ENCODE peak calls at places on chromosomes 11 and 22, in five cellular contexts. E is H1, L is GM12891, X is SK-N-SH, O is HepG2. J is an unnamed sample.

GRCh38 chr11:363948-364761 is 5.1 kb upstream of the B4GALNT4 start:
- DNase-seq in E (peak; percentile 89), X (peak; percentile 85), O (peak; percentile 62), L (peak; percentile 60), J (peak; percentile 71)

GRCh38 chr11:10663365-10663764 is 30.2 kb downstream of the IRAG1 start:
- DNase-seq in L (no peak), E (no peak), O (no peak), X (no peak), J (no peak)

GRCh38 chr11:110296226-110297081 is at the start of gene RDX:
- DNase-seq in E (peak; percentile 84), X (peak; percentile 97), O (peak; percentile 52), L (peak; percentile 89), J (peak; percentile 80)

GRCh38 chr11:63764712-63765631 is 3.6 kb downstream of the ZFTA start:
- DNase-seq in E (peak; percentile 70), O (peak; percentile 75), L (no peak), X (no peak), J (no peak)

GRCh38 chr11:60370811-60371297 is 7.5 kb upstream of the MS4A7 start:
- DNase-seq in X (no peak), L (no peak), O (peak; percentile 27), E (no peak), J (no peak)

GRCh38 chr22:31090217-31091085 is 9.3 kb downstream of the SMTN start:
- DNase-seq in O (no peak), L (peak; percentile 12), E (no peak), X (peak; percentile 24), J (peak; percentile 19)

GRCh38 chr11:63537293-63538101 is 889 bp downstream of the PLAAT4 start:
- DNase-seq in L (no peak), E (no peak), X (no peak), O (no peak), J (no peak)

GRCh38 chr11:121389651-121390050 is 62.5 kb upstream of the SORL1 start:
- DNase-seq in E (no peak), L (no peak), O (no peak), X (no peak), J (no peak)

GRCh38 chr11:74116719-74117118 is 54.1 kb downstream of the C2CD3 start:
- DNase-seq in E (no peak), X (no peak), L (no peak), O (no peak), J (no peak)

GRCh38 chr11:109342261-109342660 is 79.7 kb upstream of the C11orf87 start:
- DNase-seq in O (no peak), X (no peak), L (no peak), E (no peak), J (no peak)

GRCh38 chr11:115207166-115207591 is 297.0 kb downstream of the CADM1 start:
- DNase-seq in E (no peak), L (no peak), O (peak; percentile 89), X (no peak), J (no peak)

GRCh38 chr22:40041738-40042137 is 47.0 kb downstream of the FAM83F start:
- DNase-seq in L (no peak), X (no peak), E (no peak), O (no peak), J (no peak)

DNA sequence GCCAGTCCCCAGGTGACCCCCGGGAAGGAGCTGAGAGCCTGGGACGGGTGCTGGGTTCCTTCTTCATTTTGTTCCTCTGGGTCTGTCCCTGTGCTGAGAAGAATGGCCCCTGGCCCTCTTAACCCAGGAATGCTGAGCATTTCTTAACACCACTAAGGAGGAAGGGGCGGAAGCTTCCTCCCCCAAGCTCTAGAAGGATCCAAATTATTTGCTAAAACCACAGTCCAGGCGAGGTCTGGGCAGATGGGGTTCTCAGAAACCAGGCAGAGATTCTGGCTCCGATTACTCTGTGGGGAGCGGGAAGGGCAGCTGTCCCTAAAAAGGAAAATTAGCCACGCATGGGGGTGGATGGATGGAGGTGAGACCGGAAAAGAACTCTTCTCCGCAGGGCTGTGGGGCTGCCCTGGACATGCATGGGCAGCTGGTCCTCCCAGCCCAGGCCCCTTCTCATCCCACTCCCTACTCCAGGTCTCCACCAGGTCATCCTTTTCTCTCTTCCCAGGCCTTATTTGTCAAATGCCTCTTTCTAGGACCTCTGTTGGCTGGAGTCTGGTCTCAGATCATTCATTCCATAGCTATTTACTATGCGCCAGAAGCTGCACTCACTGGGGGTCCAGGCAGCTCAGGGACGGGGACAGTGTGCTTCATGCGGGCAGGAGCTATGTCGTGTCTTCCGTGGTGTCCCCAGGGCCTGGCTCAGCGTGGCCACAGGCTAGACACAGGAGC is 45.0 kb upstream of the MYH9 start:
- DNase-seq in L (no peak), X (no peak), O (peak; percentile 23), E (no peak), J (no peak)
- TF ChIP-seq TAF1 in L (no peak), X (no peak), O (no peak), E (no peak), J (no peak)

DNA sequence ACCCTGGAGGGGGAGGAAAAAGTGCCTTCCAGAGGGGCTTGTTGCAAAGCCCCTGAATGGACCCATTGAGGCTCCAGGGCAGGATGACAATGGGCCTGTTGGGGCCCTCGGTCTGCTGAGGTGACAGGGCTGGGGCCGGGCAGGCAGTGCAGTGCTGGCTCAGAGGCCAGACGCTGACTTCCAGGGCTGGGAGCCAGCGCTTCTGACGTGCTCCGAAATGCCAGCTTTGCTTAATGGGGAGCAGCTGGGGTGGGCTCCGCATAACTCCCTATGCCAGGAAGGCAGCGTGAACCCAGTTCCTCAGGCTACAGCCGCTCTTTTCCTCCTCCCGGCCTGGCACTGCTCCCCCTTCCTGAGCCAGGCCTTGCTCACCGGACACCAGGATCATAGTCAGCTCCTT is 17.7 kb downstream of the NAV2 start:
- DNase-seq in E (no peak), O (no peak), X (peak; percentile 78), L (no peak), J (no peak)
- TF ChIP-seq POLR2AphosphoS5 in E (no peak), O (no peak), X (no peak), L (no peak), J (no peak)

GRCh38 chr22:37194750-37195149 is 6.7 kb upstream of the C1QTNF6 start:
- DNase-seq in X (no peak), O (no peak), E (no peak), L (no peak), J (no peak)

GRCh38 chr22:37195921-37196320 is 7.9 kb upstream of the C1QTNF6 start:
- DNase-seq in E (no peak), L (no peak), O (no peak), X (no peak), J (no peak)

GRCh38 chr22:37198290-37199102 is 10.4 kb upstream of the C1QTNF6 start:
- DNase-seq in L (peak; percentile 82), O (peak; percentile 80), X (peak; percentile 88), E (peak; percentile 95), J (peak; percentile 85)

GRCh38 chr22:37197451-37198289 is 9.6 kb upstream of the C1QTNF6 start:
- DNase-seq in O (peak; percentile 86), E (no peak), X (no peak), L (no peak), J (no peak)

GRCh38 chr22:37196539-37197450 is 8.7 kb upstream of the C1QTNF6 start:
- DNase-seq in E (no peak), X (peak; percentile 73), O (peak; percentile 83), L (no peak), J (no peak)
- TF ChIP-seq TAF1 in E (no peak), X (no peak), O (no peak), L (no peak), J (no peak)

DNA sequence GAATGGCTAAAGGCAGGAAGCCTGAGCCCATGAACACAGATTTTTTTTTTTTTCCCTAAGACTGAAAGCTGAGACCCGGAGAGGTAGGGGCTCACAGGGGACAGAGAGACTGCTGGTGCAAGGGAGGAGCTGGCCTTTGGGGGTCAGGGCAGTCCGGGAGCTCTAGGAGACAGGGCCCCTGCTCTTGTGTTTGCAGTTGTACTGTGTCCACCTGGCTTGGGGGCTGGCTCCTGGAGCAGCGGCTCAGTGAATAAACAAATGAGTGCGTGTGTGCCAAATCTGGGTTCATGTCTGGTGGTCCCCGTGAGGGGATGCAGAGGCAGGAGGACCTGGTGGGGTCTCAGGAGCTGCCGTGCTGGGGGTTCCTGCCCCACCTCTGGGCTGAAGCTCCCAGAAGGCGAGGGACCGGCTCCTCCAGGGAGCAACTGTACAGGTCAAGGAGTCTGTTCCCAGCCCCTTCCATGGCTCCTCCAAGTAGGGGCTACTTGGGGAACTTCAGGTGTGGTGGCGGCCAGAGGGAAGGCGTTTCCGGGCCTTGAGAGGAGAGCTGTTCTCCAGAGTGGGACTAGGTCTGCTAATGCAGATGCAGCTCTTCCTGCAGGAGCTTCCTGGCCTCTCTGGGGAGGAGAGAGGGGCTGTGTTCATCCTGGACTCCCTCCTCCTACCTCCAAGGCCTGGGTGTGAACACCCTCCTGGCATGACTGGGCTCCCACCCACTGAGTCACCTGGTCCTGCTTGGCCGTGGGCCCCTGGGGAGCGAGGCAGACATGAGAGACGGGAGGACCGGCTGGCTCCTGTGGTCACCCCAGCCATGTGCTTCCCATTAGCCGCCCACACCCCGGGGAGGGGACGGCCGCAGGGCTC is 57.6 kb downstream of the FBXO7 start:
- DNase-seq in L (no peak), O (peak; percentile 87), X (peak; percentile 79), E (peak; percentile 67), J (no peak)
- TF ChIP-seq POLR2AphosphoS5 in L (no peak), O (peak; percentile 54), X (no peak), E (peak; percentile 34), J (no peak)

GRCh38 chr11:70158201-70158600 is 44.9 kb upstream of the FADD start:
- DNase-seq in X (peak; percentile 58), O (peak; percentile 42), E (peak; percentile 80), L (no peak), J (no peak)

GRCh38 chr11:70156291-70157037 is 46.6 kb upstream of the FADD start:
- DNase-seq in O (no peak), L (no peak), X (no peak), E (no peak), J (no peak)

GRCh38 chr11:70158757-70159389 is 44.2 kb upstream of the FADD start:
- DNase-seq in O (no peak), L (no peak), E (no peak), X (no peak), J (no peak)

GRCh38 chr11:70161043-70161625 is 42.0 kb upstream of the FADD start:
- DNase-seq in E (no peak), L (no peak), X (no peak), O (no peak), J (no peak)

GRCh38 chr11:70159612-70160570 is 43.2 kb upstream of the FADD start:
- DNase-seq in L (no peak), O (no peak), X (no peak), E (no peak), J (no peak)
- TF ChIP-seq TAF1 in L (no peak), O (no peak), X (no peak), E (no peak), J (no peak)

DNA sequence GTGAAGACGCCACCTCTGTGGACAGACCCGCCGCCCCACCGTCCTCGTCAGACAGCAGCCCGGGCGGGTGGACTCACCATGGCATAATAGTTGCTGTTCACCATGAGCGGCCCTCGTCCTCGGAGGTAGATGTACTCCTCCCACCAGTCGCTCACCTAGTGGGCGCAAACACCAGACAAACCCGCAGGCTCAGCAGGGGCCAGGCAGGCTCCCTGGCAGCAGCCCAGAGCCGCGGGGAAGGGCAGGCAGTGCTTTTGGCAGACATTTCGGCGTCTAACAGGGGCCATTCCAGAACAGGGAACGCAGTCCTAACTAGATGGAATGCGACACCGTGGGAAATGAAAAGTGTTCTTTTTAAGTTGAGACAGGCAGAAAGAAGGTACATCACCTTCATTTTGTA is 44.9 kb downstream of the CPT1A start:
- DNase-seq in L (no peak), E (no peak), X (no peak), O (no peak), J (no peak)
- TF ChIP-seq POLR2AphosphoS5 in L (no peak), E (no peak), X (no peak), O (no peak), J (no peak)